ENCODE peak calls at places on chromosomes 2 and 18, in five cellular contexts. A is OCI-LY7, C is Peyer's patch, X is heart left ventricle, R is fibroblast of lung. Z is an unnamed sample.
A peak's percentile ranks its signal among the peaks of the same experiment; 100 is the strongest.

GRCh38 chr2:23523651-23524260 is 138.8 kb downstream of the KLHL29 start:
- DNase-seq in R (peak; percentile 71), C (no peak), A (no peak), X (no peak), Z (peak; percentile 17)

GRCh38 chr2:119475225-119475856 is 43.7 kb downstream of the TMEM37 start:
- DNase-seq in A (peak; percentile 55), R (no peak), X (peak; percentile 57), C (no peak), Z (no peak)

GRCh38 chr18:25827961-25828561 is 262.4 kb downstream of the SS18 start:
- DNase-seq in R (peak; percentile 25), C (no peak), X (no peak), A (no peak), Z (peak; percentile 33)

GRCh38 chr18:63216911-63217311 is 102.7 kb downstream of the BCL2 start:
- DNase-seq in C (no peak), X (no peak), R (no peak), A (no peak), Z (peak; percentile 16)

GRCh38 chr2:74238879-74239278 is 40.5 kb downstream of the MTHFD2 start:
- DNase-seq in A (no peak), R (peak; percentile 87), X (no peak), C (no peak), Z (peak; percentile 18)

GRCh38 chr2:43609304-43609883 is 13.6 kb upstream of the THADA start:
- DNase-seq in A (peak; percentile 64), C (peak; percentile 22), X (peak; percentile 25), R (peak; percentile 62), Z (peak; percentile 68)

GRCh38 chr2:145155196-145155595 is 635.3 kb upstream of the ZEB2 start:
- DNase-seq in A (no peak), R (no peak), C (no peak), X (no peak), Z (no peak)

GRCh38 chr2:181776336-181776735 is 96.0 kb upstream of the NEUROD1 start:
- DNase-seq in A (no peak), C (no peak), R (no peak), X (no peak), Z (no peak)

GRCh38 chr2:68643011-68643873 is at the start of gene PROKR1:
- DNase-seq in X (peak; percentile 21), R (no peak), A (no peak), C (no peak), Z (peak; percentile 40)

GRCh38 chr18:79395761-79396404 is at the start of gene NFATC1:
- DNase-seq in A (peak; percentile 61), R (peak; percentile 52), C (peak; percentile 60), X (peak; percentile 89), Z (peak; percentile 85)

GRCh38 chr2:127039387-127040031 is 67.4 kb downstream of the BIN1 start:
- DNase-seq in X (no peak), R (no peak), A (peak; percentile 2), C (no peak), Z (no peak)

GRCh38 chr2:64581018-64581417 is 56.9 kb downstream of the AFTPH start:
- DNase-seq in A (no peak), R (no peak), X (no peak), C (no peak), Z (peak; percentile 22)

GRCh38 chr2:58133395-58133794 is 86.8 kb downstream of the VRK2 start:
- DNase-seq in X (no peak), A (no peak), C (no peak), R (peak; percentile 43), Z (no peak)

GRCh38 chr2:108215794-108216211 is 24.0 kb upstream of the SULT1C3 start:
- DNase-seq in R (peak; percentile 54), C (no peak), X (no peak), A (no peak), Z (peak; percentile 44)

GRCh38 chr2:135641156-135642068 is 100.2 kb upstream of the UBXN4 start:
- DNase-seq in C (no peak), R (no peak), X (no peak), A (no peak), Z (no peak)

GRCh38 chr2:216181351-216181750 is 72.2 kb downstream of the XRCC5 start:
- DNase-seq in C (no peak), X (no peak), R (no peak), A (no peak), Z (no peak)

DNA sequence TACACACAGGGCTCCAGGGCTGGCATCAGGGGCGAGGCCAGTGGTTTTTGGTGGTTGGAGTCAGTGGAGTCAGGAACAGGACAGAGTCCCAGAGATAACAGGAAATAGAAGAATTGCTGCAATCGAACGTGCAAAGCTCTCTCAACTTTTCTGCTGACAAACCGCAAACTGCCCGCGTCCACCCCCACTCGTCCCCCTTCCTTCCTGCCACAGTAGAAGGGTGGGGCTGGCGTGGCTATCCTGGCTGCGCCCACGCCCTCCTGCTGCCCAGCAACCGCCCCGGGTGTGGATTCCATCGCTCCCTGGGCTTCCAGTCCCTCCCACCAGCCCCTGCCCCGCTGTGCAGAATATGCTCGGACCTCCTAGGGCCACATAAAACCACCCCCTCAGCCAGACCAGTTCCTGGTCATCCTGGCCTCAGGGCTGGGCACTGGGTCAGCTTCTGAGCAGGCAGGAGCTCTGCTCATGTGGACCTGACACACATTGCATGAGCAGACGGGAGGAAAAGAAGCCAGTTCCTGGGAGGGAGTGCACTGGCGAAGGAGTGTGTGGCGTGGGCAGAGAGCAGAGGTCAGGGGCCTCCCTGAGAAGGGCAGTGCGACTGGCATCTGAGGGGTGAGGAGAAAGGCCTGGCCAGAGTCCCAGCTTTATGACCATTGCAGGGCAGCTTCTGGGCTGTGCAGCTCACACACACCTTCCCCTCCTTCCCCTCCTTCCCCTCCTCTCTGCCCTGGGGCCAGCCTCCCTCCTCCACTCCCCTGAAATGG is 85.4 kb upstream of the ATG16L1 start:
- DNase-seq in A (no peak), X (peak; percentile 32), R (peak; percentile 29), C (no peak), Z (no peak)
- H3K36me3 ChIP-seq in A (peaks cover 78% of the 10 kb centered on the region), X (peaks cover 26% of the 10 kb centered on the region), R (no peaks in the 10 kb centered on the region), C (no peaks in the 10 kb centered on the region), Z (no peaks in the 10 kb centered on the region)

GRCh38 chr2:179165356-179166000 is 99.2 kb downstream of the SESTD1 start:
- DNase-seq in X (no peak), R (no peak), A (no peak), C (no peak), Z (no peak)
- H3K36me3 ChIP-seq in X (peaks cover 22% of the 10 kb centered on the region), R (no peaks in the 10 kb centered on the region), A (no peaks in the 10 kb centered on the region), C (no peaks in the 10 kb centered on the region), Z (no peaks in the 10 kb centered on the region)

DNA sequence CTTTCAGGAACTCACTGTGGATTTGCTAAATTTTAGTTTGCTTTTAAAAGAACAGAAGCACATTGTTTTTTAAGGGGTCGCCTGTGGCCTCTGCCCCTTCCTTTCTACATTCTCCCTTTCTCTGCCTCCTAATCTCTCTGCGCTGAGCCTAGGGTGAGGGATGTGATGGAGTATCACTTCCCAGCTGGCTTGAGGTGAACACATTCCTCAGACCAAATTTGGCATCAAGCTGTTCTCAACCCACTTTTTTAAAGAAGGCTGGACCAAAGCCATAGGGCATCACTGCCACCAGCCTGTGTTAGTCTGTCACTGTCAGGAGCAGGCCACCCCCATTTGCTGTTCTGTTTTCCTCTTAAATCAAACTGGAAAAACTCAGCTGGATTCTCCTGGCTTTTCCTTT is 27.4 kb downstream of the EIF4E2 start:
- DNase-seq in R (no peak), A (no peak), C (no peak), X (no peak), Z (no peak)
- H3K36me3 ChIP-seq in R (peaks cover 3% of the 10 kb centered on the region), A (peaks cover 36% of the 10 kb centered on the region), C (no peaks in the 10 kb centered on the region), X (peaks cover 64% of the 10 kb centered on the region), Z (peaks cover 75% of the 10 kb centered on the region)

GRCh38 chr2:130156624-130157004 is 11.7 kb upstream of the CCDC74B start:
- DNase-seq in X (no peak), R (no peak), C (no peak), A (no peak), Z (no peak)
- H3K36me3 ChIP-seq in X (peaks cover 32% of the 10 kb centered on the region), R (peaks cover 7% of the 10 kb centered on the region), C (no peaks in the 10 kb centered on the region), A (peaks cover 38% of the 10 kb centered on the region), Z (peaks cover 16% of the 10 kb centered on the region)

DNA sequence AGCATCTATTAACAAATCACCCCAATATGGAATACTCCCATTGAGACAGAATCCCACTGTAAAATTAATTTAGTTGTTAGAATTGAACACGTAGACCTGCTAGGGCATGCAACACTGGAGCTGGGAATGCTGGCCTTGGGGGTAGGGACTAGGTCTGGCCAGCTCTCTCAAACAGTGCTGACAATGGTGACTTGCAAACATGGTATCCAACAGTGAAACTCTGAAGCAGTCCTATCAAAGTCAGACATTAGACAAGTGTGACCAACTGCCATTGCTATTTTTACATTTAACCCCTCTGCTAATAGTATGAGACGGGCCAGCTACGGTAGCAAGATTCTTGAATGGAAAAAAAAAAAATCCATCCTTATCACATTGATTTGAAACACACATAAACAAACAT is 7.2 kb downstream of the E2F6 start:
- DNase-seq in R (no peak), C (no peak), A (no peak), X (no peak), Z (no peak)
- H3K36me3 ChIP-seq in R (peaks cover 6% of the 10 kb centered on the region), C (no peaks in the 10 kb centered on the region), A (peaks cover 31% of the 10 kb centered on the region), X (peaks cover 26% of the 10 kb centered on the region), Z (peaks cover 43% of the 10 kb centered on the region)

DNA sequence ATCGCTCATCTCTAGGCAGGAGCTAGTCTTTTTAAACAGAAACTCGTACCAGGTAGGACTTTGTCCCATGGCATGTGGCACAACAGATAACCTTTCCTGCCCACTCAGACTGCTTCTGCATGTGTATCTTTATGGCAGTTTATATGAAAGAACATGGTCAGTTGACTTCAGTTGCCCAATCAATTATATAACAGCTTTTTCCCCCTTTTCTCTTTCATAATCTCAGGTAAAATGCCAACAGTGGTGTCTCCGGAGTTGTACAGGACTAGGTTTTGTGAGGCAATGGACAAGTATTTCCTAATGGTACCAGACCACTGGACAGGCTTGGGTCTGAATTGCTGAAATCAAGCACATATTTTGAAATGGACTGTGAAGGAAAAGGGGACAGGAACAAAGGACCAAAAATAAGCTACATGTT is 51.6 kb upstream of the PTH2R start:
- DNase-seq in C (no peak), X (no peak), R (no peak), A (no peak), Z (no peak)
- H3K36me3 ChIP-seq in C (no peaks in the 10 kb centered on the region), X (peaks cover 81% of the 10 kb centered on the region), R (peaks cover 5% of the 10 kb centered on the region), A (peaks cover 84% of the 10 kb centered on the region), Z (peaks cover 61% of the 10 kb centered on the region)

GRCh38 chr2:161321944-161322343 is 13.7 kb downstream of the PSMD14 start:
- DNase-seq in R (no peak), X (no peak), C (no peak), A (no peak), Z (no peak)
- H3K36me3 ChIP-seq in R (no peaks in the 10 kb centered on the region), X (peaks cover 35% of the 10 kb centered on the region), C (no peaks in the 10 kb centered on the region), A (peaks cover 92% of the 10 kb centered on the region), Z (peaks cover 3% of the 10 kb centered on the region)

DNA sequence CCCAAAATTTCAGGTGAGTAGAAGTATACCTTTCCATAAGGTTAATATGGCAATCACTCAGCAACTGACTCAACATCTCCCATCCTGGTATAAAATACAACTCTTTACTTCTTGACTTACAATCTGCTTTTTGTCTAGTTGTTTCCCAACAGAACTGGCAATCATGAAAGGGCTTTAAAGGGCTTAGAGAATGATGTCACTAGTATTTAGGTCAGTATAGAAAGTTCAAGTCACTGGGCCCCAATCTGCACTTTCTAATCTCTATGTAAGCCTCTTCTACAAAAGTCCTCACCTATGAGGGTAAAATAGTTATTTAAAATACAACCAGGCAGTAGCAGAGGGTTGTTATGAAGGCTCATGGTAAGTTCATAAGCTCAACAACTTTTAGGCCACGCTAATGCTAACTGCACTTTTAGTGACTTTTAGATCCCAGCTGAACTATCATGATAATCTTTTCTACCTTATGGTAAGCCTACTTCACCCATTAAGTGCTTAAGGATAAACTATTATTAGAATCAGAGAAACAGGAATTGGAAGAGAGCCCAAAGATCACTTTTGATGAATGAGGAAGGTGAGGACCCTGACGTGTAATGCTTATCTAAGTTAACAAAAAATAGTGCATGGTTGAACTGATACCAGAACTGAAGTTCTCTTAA is 79.6 kb downstream of the GORASP2 start:
- DNase-seq in A (no peak), X (no peak), C (no peak), R (no peak), Z (peak; percentile 10)
- H3K36me3 ChIP-seq in A (peaks cover 98% of the 10 kb centered on the region), X (peaks cover 64% of the 10 kb centered on the region), C (no peaks in the 10 kb centered on the region), R (no peaks in the 10 kb centered on the region), Z (peaks cover 79% of the 10 kb centered on the region)